ENCODE peak calls at places on chromosomes 11 and 22, in nine cellular contexts. F, Z, L, W, Q, M, R, B and A are unnamed samples.

GRCh38 chr11:46461461-46461927 is 69.9 kb upstream of the CHRM4 start:
- DNase-seq in R (no peak), F (peak; percentile 43), W (no peak), M (no peak), L (no peak), Q (no peak), Z (no peak), B (no peak), A (no peak)

GRCh38 chr11:62153087-62153395 is 29.2 kb downstream of the INCENP start:
- DNase-seq in L (peak; percentile 5), Z (no peak), B (no peak), F (no peak), R (no peak), M (no peak), Q (no peak), W (peak; percentile 83), A (no peak)

GRCh38 chr11:27468209-27468608 is 4.4 kb downstream of the LGR4 start:
- DNase-seq in Z (no peak), L (peak; percentile 89), F (peak; percentile 96), Q (no peak), R (no peak), W (peak; percentile 92), B (no peak), M (peak; percentile 65), A (no peak)

GRCh38 chr11:47412152-47412746 is 3.9 kb downstream of the SLC39A13 start:
- DNase-seq in M (no peak), W (peak; percentile 57), L (peak; percentile 36), F (peak; percentile 39), Z (peak; percentile 82), Q (no peak), B (peak; percentile 86), R (peak; percentile 56), A (peak; percentile 58)

GRCh38 chr11:47348859-47349258 is 3.6 kb downstream of the MYBPC3 start:
- DNase-seq in W (peak; percentile 43), Q (no peak), Z (no peak), M (peak; percentile 22), F (no peak), L (peak; percentile 13), B (peak; percentile 36), R (no peak), A (no peak)

GRCh38 chr11:11344045-11344444 is 9.0 kb downstream of the CSNK2A3 start:
- DNase-seq in W (no peak), Q (no peak), Z (no peak), F (no peak), L (peak; percentile 16), B (no peak), R (no peak), M (no peak), A (no peak)

GRCh38 chr11:25377466-25377865 is 880.6 kb downstream of the LUZP2 start:
- DNase-seq in L (peak; percentile 1), F (no peak), W (no peak), Q (no peak), Z (no peak), R (no peak), M (no peak), B (no peak), A (no peak)

GRCh38 chr11:66470015-66470414 is 3.3 kb downstream of the PELI3 start:
- DNase-seq in L (no peak), Q (no peak), W (no peak), Z (peak; percentile 47), R (no peak), F (no peak), M (no peak), B (no peak), A (no peak)

GRCh38 chr11:17887779-17888178 is 125.1 kb downstream of the SERGEF start:
- DNase-seq in B (peak; percentile 58), Z (peak; percentile 55), M (no peak), L (no peak), Q (no peak), F (no peak), W (no peak), R (no peak), A (no peak)

GRCh38 chr11:17894929-17895658 is 117.8 kb downstream of the SERGEF start:
- DNase-seq in F (no peak), M (no peak), Q (no peak), B (no peak), W (no peak), R (no peak), Z (no peak), L (no peak), A (no peak)

GRCh38 chr11:17892409-17892808 is 120.4 kb downstream of the SERGEF start:
- DNase-seq in Q (no peak), B (no peak), M (no peak), R (no peak), Z (no peak), W (no peak), L (peak; percentile 5), F (no peak), A (no peak)

GRCh38 chr11:17890333-17890732 is 122.5 kb downstream of the SERGEF start:
- DNase-seq in R (no peak), M (no peak), W (peak; percentile 4), Q (no peak), B (no peak), Z (no peak), L (no peak), F (no peak), A (no peak)
- TF ChIP-seq CTCF in R (no peak), M (no peak), W (no peak), Q (peak; percentile 17), B (no peak), Z (peak; percentile 17), L (no peak), F (peak; percentile 21), A (peak; percentile 32)

GRCh38 chr22:30559889-30560288 is 13.3 kb upstream of the SEC14L6 start:
- DNase-seq in L (no peak), F (no peak), Q (no peak), Z (no peak), W (no peak), B (no peak), R (no peak), M (no peak), A (no peak)

GRCh38 chr22:30555282-30556210 is 9.0 kb upstream of the SEC14L6 start:
- DNase-seq in Q (no peak), R (no peak), Z (peak; percentile 72), B (peak; percentile 52), F (no peak), L (no peak), M (no peak), W (no peak), A (no peak)

GRCh38 chr22:30557243-30557642 is 10.7 kb upstream of the SEC14L6 start:
- DNase-seq in L (no peak), Z (peak; percentile 60), M (no peak), F (no peak), B (peak; percentile 42), W (no peak), Q (no peak), R (no peak), A (no peak)

GRCh38 chr22:30553971-30554370 is 7.4 kb upstream of the SEC14L6 start:
- DNase-seq in L (no peak), M (no peak), W (no peak), B (no peak), F (no peak), Q (no peak), R (no peak), Z (no peak), A (no peak)

DNA sequence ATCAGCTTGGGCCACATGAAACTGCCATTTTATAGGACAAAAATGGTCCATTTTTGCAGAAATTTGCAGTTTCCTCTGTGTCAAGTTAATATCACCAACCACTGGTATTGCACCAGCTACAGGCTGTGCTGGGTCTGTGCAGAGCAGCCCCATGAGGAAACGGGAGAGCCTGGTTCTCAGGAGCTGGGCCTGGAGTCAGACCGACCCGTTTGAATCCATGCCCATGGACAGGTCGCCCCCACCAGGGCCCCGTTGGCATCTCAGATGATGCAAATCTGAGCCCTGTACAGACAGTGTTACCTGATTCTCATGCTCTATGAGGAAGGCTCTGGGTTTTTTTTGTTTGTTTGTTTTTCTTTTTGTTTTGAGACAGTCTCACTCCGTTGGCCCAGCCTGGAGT is 9.8 kb upstream of the SEC14L6 start:
- DNase-seq in R (no peak), Q (no peak), L (no peak), M (no peak), Z (no peak), F (no peak), W (no peak), B (no peak), A (no peak)
- TF ChIP-seq CTCF in R (no peak), Q (no peak), L (no peak), M (no peak), Z (peak; percentile 42), F (no peak), W (no peak), B (no peak), A (no peak)

GRCh38 chr22:27329966-27330645 is 471.4 kb downstream of the MN1 start:
- DNase-seq in R (no peak), L (no peak), Q (no peak), M (no peak), F (no peak), W (no peak), Z (peak; percentile 12), B (no peak), A (no peak)

GRCh38 chr22:27331526-27332281 is 469.9 kb downstream of the MN1 start:
- DNase-seq in Z (peak; percentile 63), M (no peak), F (peak; percentile 77), R (peak; percentile 60), L (peak; percentile 30), B (peak; percentile 70), Q (no peak), W (peak; percentile 58), A (peak; percentile 18)

GRCh38 chr22:27327497-27327896 is 474.1 kb downstream of the MN1 start:
- DNase-seq in F (no peak), R (no peak), M (no peak), B (no peak), W (no peak), L (no peak), Q (no peak), Z (no peak), A (no peak)

GRCh38 chr22:27329471-27329870 is 472.1 kb downstream of the MN1 start:
- DNase-seq in M (no peak), W (no peak), R (no peak), Z (peak; percentile 57), L (no peak), Q (no peak), B (no peak), F (no peak), A (no peak)

DNA sequence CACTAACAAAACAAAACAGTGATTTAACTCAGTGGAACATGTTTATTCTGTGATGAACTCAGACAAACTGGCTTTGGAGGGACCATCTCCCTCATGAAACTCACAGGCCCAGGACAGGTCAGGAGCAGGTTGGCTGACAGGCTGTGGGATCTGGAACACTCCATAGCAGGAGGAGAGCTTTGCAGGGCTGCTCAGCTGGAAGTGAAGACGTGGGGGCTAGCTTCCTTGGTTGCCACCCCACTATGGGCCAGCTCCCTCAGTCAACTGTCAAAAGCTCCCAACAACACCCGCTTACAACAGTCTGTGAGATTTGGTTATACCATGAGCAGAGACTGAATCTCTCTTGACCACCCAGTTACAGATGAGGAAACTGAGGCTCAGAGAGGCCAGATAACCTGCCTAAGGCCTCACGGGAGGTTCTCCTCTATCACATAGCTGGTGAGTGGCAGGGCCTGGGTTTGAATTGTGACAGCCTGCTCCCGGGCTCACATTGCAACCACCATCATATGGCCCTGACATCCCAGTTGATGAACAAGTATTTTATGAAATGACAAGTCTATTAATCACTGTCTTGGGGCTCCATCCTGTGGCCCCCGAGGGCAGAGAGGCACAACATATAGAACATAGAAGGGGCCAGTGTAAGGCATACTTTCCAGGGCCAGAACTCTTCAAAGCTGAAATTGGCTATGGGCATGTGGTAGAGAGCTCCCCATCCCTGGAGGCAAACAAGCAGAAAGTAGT is 473.4 kb downstream of the MN1 start:
- DNase-seq in M (no peak), Z (peak; percentile 14), B (no peak), W (peak; percentile 18), Q (no peak), F (no peak), R (no peak), L (peak; percentile 25), A (no peak)
- TF ChIP-seq CTCF in M (no peak), Z (no peak), B (no peak), W (no peak), Q (no peak), F (no peak), R (no peak), L (no peak), A (no peak)

GRCh38 chr22:30635273-30636225 is at the start of gene SLC35E4:
- DNase-seq in B (peak; percentile 94), F (peak; percentile 87), M (peak; percentile 84), L (peak; percentile 94), W (peak; percentile 93), R (peak; percentile 94), Q (peak; percentile 78), Z (peak; percentile 92), A (peak; percentile 83)
- TF ChIP-seq CTCF in B (no peak), F (peak; percentile 39), M (no peak), L (no peak), W (peak; percentile 45), R (no peak), Q (peak; percentile 27), Z (peak; percentile 38), A (peak; percentile 33)